ENCODE peak calls at places on chromosomes 11 and 22, in nine cellular contexts. O is fibroblast of lung, N is GM23248, G is hepatocyte, I is SK-N-SH, X is endothelial cell of umbilical vein, E is IMR-90, J is H1, S is GM23338. U is an unnamed sample.

GRCh38 chr22:30408388-30409101 is 11.7 kb downstream of the SEC14L2 start:
- DNase-seq in O (peak; percentile 26), N (peak; percentile 90), G (no peak), I (no peak), X (peak; percentile 50), E (peak; percentile 65), J (no peak), S (no peak), U (no peak)

GRCh38 chr11:128763224-128763623 is 69.4 kb downstream of the FLI1 start:
- DNase-seq in O (no peak), N (no peak), G (no peak), I (no peak), X (no peak), E (peak; percentile 46), J (no peak), S (no peak), U (no peak)

GRCh38 chr11:59862252-59862651 is 4.0 kb downstream of the TCN1 start:
- DNase-seq in O (no peak), N (no peak), G (no peak), I (no peak), X (no peak), E (no peak), J (no peak), S (no peak), U (no peak)

GRCh38 chr11:59053387-59053786 is 32.7 kb upstream of the GLYATL1B start:
- DNase-seq in O (peak; percentile 53), N (peak; percentile 61), G (peak; percentile 64), I (peak; percentile 21), X (peak; percentile 59), E (peak; percentile 49), J (peak; percentile 25), S (peak; percentile 80), U (peak; percentile 40)

GRCh38 chr22:27961680-27962079 is 42.6 kb upstream of the PITPNB start:
- DNase-seq in O (no peak), N (no peak), G (no peak), I (no peak), X (no peak), E (no peak), J (no peak), S (no peak), U (no peak)

GRCh38 chr11:105577645-105578044 is 32.2 kb upstream of the GRIA4 start:
- DNase-seq in O (peak; percentile 64), N (no peak), G (no peak), I (peak; percentile 17), X (peak; percentile 29), E (peak; percentile 37), J (no peak), S (no peak), U (no peak)

GRCh38 chr11:28383471-28383870 is 275.3 kb downstream of the METTL15 start:
- DNase-seq in O (peak; percentile 21), N (peak; percentile 25), G (no peak), I (no peak), X (no peak), E (peak; percentile 62), J (no peak), S (no peak), U (no peak)

GRCh38 chr11:87097582-87097981 is 59.8 kb downstream of the TMEM135 start:
- DNase-seq in O (peak; percentile 29), N (peak; percentile 29), G (peak; percentile 76), I (peak; percentile 69), X (peak; percentile 52), E (peak; percentile 27), J (no peak), S (peak; percentile 86), U (peak; percentile 19)

GRCh38 chr11:30435488-30435887 is 112.6 kb downstream of the ARL14EP start:
- DNase-seq in O (no peak), N (no peak), G (no peak), I (no peak), X (no peak), E (no peak), J (no peak), S (no peak), U (no peak)

GRCh38 chr11:3859373-3859881 is 4.0 kb downstream of the STIM1 start:
- DNase-seq in O (no peak), N (no peak), G (no peak), I (no peak), X (no peak), E (no peak), J (no peak), S (peak; percentile 42), U (no peak)

GRCh38 chr11:44595964-44596381 is 30.5 kb downstream of the CD82 start:
- DNase-seq in O (peak; percentile 52), N (peak; percentile 26), G (no peak), I (no peak), X (peak; percentile 20), E (no peak), J (no peak), S (no peak), U (no peak)

GRCh38 chr11:126357969-126358762 is 2.7 kb downstream of the ST3GAL4 start:
- DNase-seq in O (no peak), N (peak; percentile 45), G (no peak), I (no peak), X (no peak), E (no peak), J (no peak), S (no peak), U (no peak)

GRCh38 chr11:123653405-123653996 is 923 bp downstream of the SCN3B start:
- DNase-seq in O (no peak), N (no peak), G (no peak), I (no peak), X (no peak), E (no peak), J (no peak), S (no peak), U (no peak)

GRCh38 chr11:76823481-76824028 is 37.2 kb upstream of the ACER3 start:
- DNase-seq in O (no peak), N (peak; percentile 81), G (no peak), I (no peak), X (peak; percentile 97), E (peak; percentile 76), J (no peak), S (peak; percentile 52), U (peak; percentile 88)

GRCh38 chr11:92276773-92277172 is 52.2 kb downstream of the FAT3 start:
- DNase-seq in O (peak; percentile 65), N (peak; percentile 80), G (no peak), I (no peak), X (peak; percentile 4), E (peak; percentile 52), J (no peak), S (no peak), U (no peak)

GRCh38 chr11:17561466-17562001 is 14.5 kb downstream of the OTOG start:
- DNase-seq in O (no peak), N (no peak), G (no peak), I (no peak), X (no peak), E (no peak), J (no peak), S (no peak), U (no peak)

GRCh38 chr22:39802682-39803081 is 90.9 kb downstream of the ENTHD1 start:
- DNase-seq in O (no peak), N (no peak), G (peak; percentile 18), I (no peak), X (no peak), E (no peak), J (no peak), S (no peak), U (no peak)
- H2AFZ ChIP-seq in O (no peak overlapping the region), N (no peak overlapping the region), G (no peak overlapping the region), I (no peak overlapping the region), X (no peak overlapping the region), E (no peak overlapping the region), J (peak overlapping the region; percentile 42), S (peak overlapping the region; percentile 23), U (no peak overlapping the region)

GRCh38 chr11:61114913-61115312 is 12.6 kb downstream of the CD5 start:
- DNase-seq in O (no peak), N (no peak), G (no peak), I (no peak), X (no peak), E (no peak), J (no peak), S (no peak), U (no peak)
- H2AFZ ChIP-seq in O (no peak overlapping the region), N (no peak overlapping the region), G (no peak overlapping the region), I (no peak overlapping the region), X (no peak overlapping the region), E (no peak overlapping the region), J (no peak overlapping the region), S (no peak overlapping the region), U (no peak overlapping the region)

GRCh38 chr11:70270104-70270876 is at the start of gene PPFIA1:
- DNase-seq in O (peak; percentile 92), N (peak; percentile 99), G (peak; percentile 99), I (peak; percentile 100), X (peak; percentile 94), E (peak; percentile 91), J (peak; percentile 90), S (peak; percentile 97), U (peak; percentile 91)

GRCh38 chr11:70272009-70272408 is 1.5 kb downstream of the PPFIA1 start:
- DNase-seq in O (no peak), N (no peak), G (no peak), I (no peak), X (no peak), E (no peak), J (no peak), S (no peak), U (no peak)

GRCh38 chr11:70271635-70271953 is 1.1 kb downstream of the PPFIA1 start:
- DNase-seq in O (no peak), N (no peak), G (no peak), I (no peak), X (no peak), E (no peak), J (no peak), S (no peak), U (no peak)

GRCh38 chr11:70268526-70268925 is 2.0 kb upstream of the PPFIA1 start:
- DNase-seq in O (no peak), N (no peak), G (no peak), I (no peak), X (no peak), E (no peak), J (no peak), S (no peak), U (no peak)

DNA sequence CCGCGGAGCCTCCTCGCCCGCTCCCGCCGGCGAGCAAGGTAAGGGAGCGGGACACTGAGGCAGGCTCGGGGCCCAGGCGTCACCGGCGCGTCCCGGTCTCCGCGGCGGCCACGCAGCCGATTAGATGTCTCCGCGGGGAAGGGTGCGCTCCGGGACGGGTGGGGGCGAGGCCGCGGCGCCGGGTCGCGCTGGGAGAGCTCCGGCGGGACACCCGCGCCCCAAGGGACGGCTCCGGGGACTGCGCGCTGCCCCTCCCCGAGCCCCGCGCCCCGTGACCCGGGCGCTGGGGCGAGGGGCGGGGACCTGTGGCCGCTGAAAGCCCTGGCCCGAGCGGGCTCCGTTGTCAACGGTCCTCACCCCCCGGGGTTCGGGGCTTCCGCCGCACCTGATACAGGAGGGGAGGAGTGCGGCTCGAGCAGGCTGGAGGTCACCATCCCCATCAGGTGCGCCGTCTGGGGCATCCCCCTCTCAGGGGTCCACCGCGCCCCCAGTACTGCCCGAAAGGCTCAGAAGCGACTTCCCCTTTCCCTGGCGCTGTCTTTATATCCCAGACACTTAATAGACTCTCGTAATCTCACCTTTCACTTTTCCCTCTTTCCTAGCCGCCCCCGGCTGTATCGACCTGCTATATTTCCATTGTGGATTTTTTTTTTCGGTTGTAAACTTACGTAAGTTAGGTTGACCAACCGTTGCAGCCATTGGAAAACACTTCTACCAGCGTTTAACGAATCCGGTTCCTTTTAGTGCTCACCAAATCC is 566 bp downstream of the PPFIA1 start:
- DNase-seq in O (peak; percentile 50), N (peak; percentile 80), G (peak; percentile 81), I (peak; percentile 85), X (peak; percentile 36), E (peak; percentile 65), J (no peak), S (peak; percentile 84), U (no peak)
- H2AFZ ChIP-seq in O (peak overlapping the region; percentile 44), N (peak overlapping the region; percentile 80), G (peak overlapping the region; percentile 70), I (no peak overlapping the region), X (peak overlapping the region; percentile 66), E (peak overlapping the region; percentile 89), J (no peak overlapping the region), S (no peak overlapping the region), U (no peak overlapping the region)

GRCh38 chr11:100316990-100317389 is 370.1 kb upstream of the ARHGAP42 start:
- DNase-seq in O (no peak), N (no peak), G (no peak), I (no peak), X (no peak), E (no peak), J (no peak), S (no peak), U (no peak)
- H2AFZ ChIP-seq in O (no peak overlapping the region), N (no peak overlapping the region), G (no peak overlapping the region), I (no peak overlapping the region), X (no peak overlapping the region), E (no peak overlapping the region), J (peak overlapping the region; percentile 26), S (peak overlapping the region; percentile 78), U (no peak overlapping the region)

U was measured in HCT116.